ENCODE peak calls at places on chromosome 2, in ten cellular contexts. A is activated T-helper 1 cell treated with anti-CD3 and anti-CD28 coated beads, Interleukin-2, amount 50 U/mL, for 16 hours; V is NAMALWA; N is activated CD4-positive, alpha-beta T cell treated with anti-CD3 and anti-CD28 coated beads, Interleukin-2, amount 50 U/mL, for 24 hours; H is WTC11; M is D341Med; B is activated gamma-delta T cell treated with anti-CD3 and anti-CD28 coated beads, Interleukin-2, amount 50 U/mL, for 16 hours; D is KBM-7; G is MG63; S is NCI-H748 treated with DMSO at 0.1 percent for 48 hours. Z is an unnamed sample.

GRCh38 chr2:8998418-8998817 is 5.1 kb downstream of the MBOAT2 start:
- DNase-seq in B (no peak), D (no peak), M (no peak), A (no peak), V (no peak), N (no peak), G (no peak), H (no peak), S (no peak), Z (no peak)

GRCh38 chr2:54331095-54331835 is 75.2 kb upstream of the TSPYL6 start:
- DNase-seq in A (no peak), H (no peak), D (no peak), V (peak; percentile 51), M (peak; percentile 21), S (no peak), B (no peak), N (no peak), G (no peak), Z (no peak)

GRCh38 chr2:73859721-73860586 is 31.2 kb downstream of the STAMBP start:
- DNase-seq in N (peak; percentile 7), M (no peak), D (no peak), V (no peak), G (peak; percentile 69), A (no peak), S (no peak), B (no peak), H (no peak), Z (no peak)

GRCh38 chr2:37934591-37935513 is 9.8 kb downstream of the RMDN2 start:
- DNase-seq in A (no peak), S (no peak), D (no peak), B (no peak), H (no peak), M (no peak), V (peak; percentile 68), G (no peak), N (no peak), Z (no peak)

GRCh38 chr2:30232801-30233130 is 1.4 kb downstream of the LBH start:
- DNase-seq in V (peak; percentile 48), H (no peak), B (no peak), G (no peak), N (no peak), A (peak; percentile 32), D (no peak), M (no peak), S (no peak), Z (no peak)

GRCh38 chr2:20140321-20141055 is 84.4 kb downstream of the SDC1 start:
- DNase-seq in B (no peak), M (no peak), A (no peak), G (no peak), S (no peak), N (no peak), V (no peak), H (no peak), D (no peak), Z (no peak)

GRCh38 chr2:162403884-162404283 is 60.0 kb downstream of the GCA start:
- DNase-seq in H (no peak), G (peak; percentile 49), D (no peak), M (no peak), V (no peak), B (no peak), A (no peak), S (no peak), N (no peak), Z (no peak)

GRCh38 chr2:239193925-239194687 is 206.7 kb downstream of the HDAC4 start:
- DNase-seq in H (peak; percentile 42), S (no peak), B (no peak), G (no peak), M (no peak), D (no peak), V (no peak), N (no peak), A (no peak), Z (no peak)

GRCh38 chr2:241153616-241154015 is 3.3 kb downstream of the PPP1R7 start:
- DNase-seq in D (no peak), B (no peak), M (no peak), A (no peak), N (no peak), G (no peak), S (no peak), V (no peak), H (no peak), Z (no peak)

GRCh38 chr2:214904634-214905033 is 95.2 kb upstream of the BARD1 start:
- DNase-seq in S (no peak), G (no peak), M (no peak), V (no peak), D (no peak), H (peak; percentile 16), B (no peak), N (no peak), A (no peak), Z (no peak)

GRCh38 chr2:38740851-38741541 is 10.2 kb downstream of the SRSF7 start:
- DNase-seq in B (no peak), A (no peak), N (no peak), M (no peak), S (peak; percentile 24), V (peak; percentile 78), G (no peak), H (no peak), D (peak; percentile 85), Z (no peak)

GRCh38 chr2:109214651-109215371 is 85.8 kb downstream of the SH3RF3 start:
- DNase-seq in A (no peak), B (no peak), H (no peak), S (no peak), G (no peak), M (no peak), V (no peak), N (no peak), D (no peak), Z (no peak)

GRCh38 chr2:127035212-127035611 is 71.7 kb downstream of the BIN1 start:
- DNase-seq in N (no peak), B (no peak), D (no peak), H (no peak), M (no peak), A (no peak), G (no peak), V (no peak), S (no peak), Z (no peak)

GRCh38 chr2:217332392-217332791 is 472.5 kb upstream of the TNP1 start:
- DNase-seq in D (no peak), B (no peak), S (no peak), V (no peak), G (no peak), H (no peak), M (no peak), N (no peak), A (no peak), Z (no peak)

GRCh38 chr2:63124209-63124608 is 73.6 kb downstream of the OTX1 start:
- DNase-seq in S (no peak), D (peak; percentile 24), N (no peak), A (no peak), H (no peak), B (no peak), M (no peak), V (peak; percentile 23), G (no peak), Z (no peak)

GRCh38 chr2:134348239-134348638 is 94.4 kb downstream of the MGAT5 start:
- DNase-seq in G (no peak), D (no peak), A (no peak), S (no peak), B (no peak), N (no peak), V (no peak), M (no peak), H (no peak), Z (no peak)

GRCh38 chr2:554444-554843 is 122.8 kb downstream of the TMEM18 start:
- DNase-seq in H (no peak), B (no peak), G (no peak), V (no peak), D (no peak), N (no peak), A (no peak), M (no peak), S (no peak), Z (no peak)

GRCh38 chr2:234165421-234165820 is 114.9 kb downstream of the SPP2 start:
- DNase-seq in A (no peak), B (no peak), S (no peak), V (no peak), G (no peak), H (no peak), M (no peak), D (no peak), N (no peak), Z (no peak)

GRCh38 chr2:126227250-126227649 is 428.7 kb upstream of the GYPC start:
- DNase-seq in N (no peak), S (no peak), H (no peak), M (no peak), B (no peak), G (no peak), A (no peak), V (peak; percentile 43), D (peak; percentile 3), Z (no peak)

GRCh38 chr2:62293490-62294212 is 97.7 kb downstream of the B3GNT2 start:
- DNase-seq in V (peak; percentile 12), G (peak; percentile 33), H (peak; percentile 82), S (no peak), M (no peak), D (peak; percentile 50), A (no peak), N (no peak), B (no peak), Z (no peak)

GRCh38 chr2:196846295-196846694 is 37.1 kb upstream of the C2orf66 start:
- DNase-seq in A (no peak), N (no peak), S (no peak), D (no peak), G (no peak), M (no peak), H (no peak), V (no peak), B (no peak), Z (no peak)

GRCh38 chr2:8575011-8575750 is 106.7 kb upstream of the ID2 start:
- DNase-seq in H (no peak), S (no peak), V (peak; percentile 55), N (no peak), D (peak; percentile 73), M (no peak), G (no peak), B (peak; percentile 44), A (no peak), Z (no peak)

GRCh38 chr2:96549967-96550786 is 13.6 kb downstream of the ARID5A start:
- DNase-seq in M (peak; percentile 53), N (no peak), S (peak; percentile 2), B (no peak), D (no peak), A (no peak), V (no peak), G (no peak), H (peak; percentile 90), Z (no peak)

GRCh38 chr2:151171186-151171585 is 90.5 kb downstream of the RBM43 start:
- DNase-seq in B (no peak), A (no peak), M (no peak), H (no peak), D (no peak), S (no peak), V (no peak), G (no peak), N (no peak), Z (no peak)

GRCh38 chr2:174561283-174562275 is 36.0 kb downstream of the WIPF1 start:
- DNase-seq in B (no peak), D (no peak), N (no peak), V (no peak), H (no peak), G (peak; percentile 79), A (no peak), S (no peak), M (no peak), Z (no peak)

GRCh38 chr2:48081317-48081628 is 175.0 kb upstream of the FBXO11 start:
- DNase-seq in N (no peak), S (no peak), H (no peak), B (no peak), M (no peak), D (no peak), V (no peak), A (no peak), G (no peak), Z (no peak)

GRCh38 chr2:50492452-50492851 is 539.5 kb downstream of the NRXN1 start:
- DNase-seq in H (peak; percentile 33), S (peak; percentile 43), B (no peak), G (no peak), M (peak; percentile 73), D (peak; percentile 75), N (no peak), A (no peak), V (peak; percentile 86), Z (no peak)

GRCh38 chr2:128413014-128413717 is 94.5 kb upstream of the HS6ST1 start:
- DNase-seq in G (no peak), H (no peak), A (no peak), B (no peak), S (no peak), N (no peak), V (no peak), D (no peak), M (peak; percentile 6), Z (no peak)